ENCODE peak calls at places on chromosome 22, in five cellular contexts. W, T, Z, P and L are unnamed samples.

GRCh38 chr22:17712441-17712840 is 61.8 kb downstream of the BID start:
- DNase-seq in P (no peak), T (no peak), W (no peak), Z (no peak), L (no peak)

GRCh38 chr22:20401376-20402020 is 7.5 kb downstream of the ZNF74 start:
- DNase-seq in Z (no peak), T (no peak), P (no peak), W (no peak), L (no peak)

GRCh38 chr22:39176067-39176621 is 23.7 kb upstream of the CBX7 start:
- DNase-seq in W (no peak), T (peak), Z (no peak), P (peak), L (no peak)

GRCh38 chr22:29314537-29315285 is 786 bp downstream of the RASL10A start:
- DNase-seq in Z (no peak), W (no peak), P (no peak), T (no peak), L (peak)

GRCh38 chr22:28034760-28035401 is 115.8 kb upstream of the PITPNB start:
- DNase-seq in Z (no peak), W (peak), P (no peak), T (peak), L (peak)

GRCh38 chr22:26442086-26442756 is 13.2 kb downstream of the ASPHD2 start:
- DNase-seq in T (no peak), W (no peak), Z (no peak), P (no peak), L (no peak)

GRCh38 chr22:39318507-39319283 is 728 bp downstream of the RPL3 start:
- DNase-seq in T (no peak), P (no peak), Z (no peak), W (peak), L (peak)

GRCh38 chr22:32411829-32412592 is at the start of gene RTCB:
- DNase-seq in P (peak), T (peak), Z (peak), W (peak), L (peak)

GRCh38 chr22:29621761-29622526 is 18.5 kb downstream of the NF2 start:
- DNase-seq in Z (peak), T (no peak), P (peak), W (no peak), L (no peak)

GRCh38 chr22:29457730-29458129 is 19.3 kb downstream of the RFPL1 start:
- DNase-seq in W (no peak), P (peak), Z (peak), T (no peak), L (peak)

GRCh38 chr22:17910561-17911311 is 113.6 kb downstream of the MICAL3 start:
- DNase-seq in Z (peak), W (peak), P (peak), T (no peak), L (no peak)

GRCh38 chr22:20464096-20464614 is 26.5 kb upstream of the SCARF2 start:
- DNase-seq in T (no peak), Z (no peak), W (no peak), P (no peak), L (no peak)

GRCh38 chr22:23387827-23388491 is 192.1 kb downstream of the IGLL1 start:
- DNase-seq in T (no peak), Z (no peak), W (no peak), P (no peak), L (no peak)

GRCh38 chr22:20857838-20858614 is 585 bp downstream of the PI4KA start:
- DNase-seq in P (peak), W (peak), T (peak), Z (peak), L (peak)

GRCh38 chr22:19637405-19638281 is 76.7 kb upstream of the SEPTIN5 start:
- DNase-seq in P (no peak), W (no peak), T (no peak), Z (no peak), L (no peak)

GRCh38 chr22:49087163-49087562 is 740.5 kb downstream of the BRD1 start:
- DNase-seq in T (no peak), Z (no peak), W (no peak), P (no peak), L (no peak)

GRCh38 chr22:50620861-50621490 is 7.0 kb downstream of the ARSA start:
- DNase-seq in P (no peak), W (no peak), Z (no peak), T (no peak), L (no peak)

GRCh38 chr22:29716814-29717213 is 3.0 kb upstream of the CABP7 start:
- DNase-seq in T (no peak), P (peak), Z (no peak), W (no peak), L (peak)

GRCh38 chr22:31291716-31292644 is at the start of gene PIK3IP1:
- DNase-seq in W (peak), Z (peak), P (peak), T (peak), L (peak)

DNA sequence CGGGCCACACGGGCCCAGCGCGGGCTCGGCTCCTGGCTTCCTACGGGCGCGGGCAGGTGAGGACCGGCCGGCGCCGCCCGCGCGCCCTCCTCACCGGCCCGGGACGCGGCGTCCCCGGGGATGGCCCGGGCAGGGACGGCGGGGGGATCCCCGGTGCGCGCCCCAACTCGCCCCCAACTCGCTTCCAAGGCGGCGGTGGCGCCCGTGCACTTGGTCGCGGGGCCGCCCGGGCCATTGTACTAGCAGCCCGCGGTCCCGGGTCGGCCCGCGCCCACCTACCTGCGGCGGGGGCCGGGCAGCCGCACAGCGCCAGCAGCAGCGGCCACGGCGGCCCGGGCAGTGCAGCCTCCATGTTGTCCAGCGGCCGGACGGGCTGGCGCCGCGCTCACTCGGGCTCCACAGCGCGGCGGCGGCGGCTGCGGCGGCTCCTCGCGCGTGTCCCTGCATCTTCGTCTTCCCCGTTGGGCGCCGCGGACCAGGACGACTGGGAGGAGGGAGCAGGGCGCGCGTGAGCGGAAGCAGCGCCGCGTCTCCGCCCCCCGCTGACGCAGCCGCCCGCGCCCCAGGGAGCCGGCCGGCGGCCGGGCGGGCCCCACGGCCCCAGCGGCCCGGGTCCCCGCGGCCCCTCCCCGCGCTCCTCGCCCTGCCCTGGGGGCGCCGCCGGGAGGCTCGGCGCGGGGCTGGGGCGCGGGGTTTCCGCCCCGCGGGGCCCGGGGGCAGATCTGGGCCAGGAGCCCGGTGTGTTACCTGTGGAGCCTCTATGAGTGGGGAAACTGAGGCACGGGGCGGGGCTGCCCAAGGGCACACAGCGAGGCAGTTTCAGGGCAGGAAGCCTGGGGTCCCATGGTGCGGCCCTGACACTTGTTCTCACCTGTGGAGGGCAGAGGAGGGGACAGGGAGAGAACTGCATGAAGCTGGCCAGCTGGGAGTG is 159.3 kb upstream of the GRK3 start:
- DNase-seq in W (peak), Z (peak), T (peak), P (peak), L (peak)
- TF ChIP-seq POLR2A in W (no peak), Z (peak), T (peak), P (peak), L (peak)

GRCh38 chr22:45317551-45318167 is 7.9 kb downstream of the FAM118A start:
- DNase-seq in Z (no peak), T (peak), W (peak), P (no peak), L (peak)
- TF ChIP-seq POLR2A in Z (no peak), T (no peak), W (no peak), P (no peak), L (no peak)

DNA sequence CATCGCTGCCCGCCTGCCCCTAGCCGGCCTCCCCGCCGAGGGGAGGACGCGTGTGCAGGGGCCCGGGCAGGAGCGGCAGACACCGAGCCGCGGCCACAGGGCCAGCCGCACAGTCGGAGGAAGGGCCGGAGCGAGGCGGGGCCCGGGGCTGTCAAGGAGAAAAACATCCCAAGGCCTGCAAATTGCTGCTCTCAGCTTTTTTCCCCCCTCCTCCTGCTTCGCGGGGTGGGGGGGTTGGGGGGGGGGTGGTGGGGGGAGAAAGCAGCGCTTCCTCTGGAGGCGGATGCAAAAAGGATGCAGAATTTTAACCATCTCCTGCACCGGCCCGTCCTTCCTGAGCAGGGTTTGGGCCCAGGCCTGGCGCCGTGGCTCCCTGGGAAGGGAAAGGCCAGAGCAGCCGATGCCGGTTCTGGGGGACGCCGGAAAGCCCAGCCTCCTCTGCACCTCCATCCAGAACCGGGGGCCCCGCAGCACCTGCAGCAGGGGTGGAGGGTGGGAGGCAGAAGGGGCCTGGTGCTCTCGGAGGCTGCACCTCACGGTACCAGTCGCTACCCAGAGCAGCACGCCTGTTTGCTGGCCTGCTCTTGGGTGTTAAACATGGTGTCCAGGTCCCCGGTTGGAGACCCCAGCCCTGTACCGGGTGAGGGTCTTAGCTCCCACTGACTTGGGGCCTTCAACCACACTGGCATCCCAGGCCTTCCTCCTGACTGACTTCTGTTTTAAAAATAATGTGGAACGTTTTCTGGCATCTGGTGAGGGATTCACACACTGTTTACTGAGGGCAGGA is 77.3 kb upstream of the WNT7B start:
- DNase-seq in W (peak), Z (no peak), T (peak), P (no peak), L (no peak)
- TF ChIP-seq POLR2A in W (no peak), Z (no peak), T (no peak), P (no peak), L (peak)

GRCh38 chr22:43389227-43389836 is 22.5 kb upstream of the MPPED1 start:
- DNase-seq in W (no peak), Z (no peak), T (no peak), P (no peak), L (no peak)

GRCh38 chr22:43388420-43388851 is 23.4 kb upstream of the MPPED1 start:
- DNase-seq in P (peak), Z (peak), W (peak), T (peak), L (peak)

GRCh38 chr22:43387815-43388214 is 24.0 kb upstream of the MPPED1 start:
- DNase-seq in W (no peak), Z (no peak), P (no peak), T (no peak), L (no peak)

GRCh38 chr22:43384863-43385262 is 27.0 kb upstream of the MPPED1 start:
- DNase-seq in Z (no peak), P (no peak), W (no peak), T (no peak), L (no peak)

GRCh38 chr22:43385770-43386641 is 25.8 kb upstream of the MPPED1 start:
- DNase-seq in P (peak), W (peak), Z (peak), T (peak), L (peak)
- TF ChIP-seq POLR2A in P (no peak), W (no peak), Z (no peak), T (no peak), L (no peak)